ENCODE peak calls at places on chromosomes 1 and 21, in seven cellular contexts. R is OCI-LY7; C is aorta; D is kidney; B is PC-3; X is CD8-positive, alpha-beta memory T cell; H is endothelial cell of umbilical vein. F is an unnamed sample.

GRCh38 chr21:44455524-44456206 is 355 bp downstream of the LRRC3 start:
- DNase-seq in R (no peak), C (peak; percentile 79), D (peak; percentile 75), B (peak; percentile 49), X (peak; percentile 45), H (peak; percentile 27), F (peak; percentile 62)

GRCh38 chr1:153648000-153648643 is 10.4 kb upstream of the SNAPIN start:
- DNase-seq in R (no peak), C (no peak), D (peak; percentile 57), B (no peak), X (no peak), H (no peak), F (no peak)

GRCh38 chr1:2378441-2378851 is 12.9 kb downstream of the MORN1 start:
- DNase-seq in R (no peak), C (peak; percentile 52), D (peak; percentile 59), B (no peak), X (peak; percentile 42), H (no peak), F (no peak)

GRCh38 chr1:9873385-9873784 is 36.7 kb downstream of the CTNNBIP1 start:
- DNase-seq in R (no peak), C (no peak), D (no peak), B (no peak), X (no peak), H (no peak), F (no peak)

GRCh38 chr1:192448026-192448578 is 127.5 kb upstream of the RGS1 start:
- DNase-seq in R (no peak), C (no peak), D (no peak), B (no peak), X (no peak), H (no peak), F (no peak)

GRCh38 chr1:93576346-93576745 is 105.3 kb downstream of the BCAR3 start:
- DNase-seq in R (no peak), C (no peak), D (no peak), B (no peak), X (no peak), H (no peak), F (no peak)

GRCh38 chr1:168739908-168740307 is 10.9 kb upstream of the DPT start:
- DNase-seq in R (no peak), C (no peak), D (no peak), B (no peak), X (no peak), H (no peak), F (no peak)

GRCh38 chr1:57422271-57423134 is 1.4 kb downstream of the DAB1 start:
- DNase-seq in R (no peak), C (no peak), D (no peak), B (no peak), X (no peak), H (no peak), F (no peak)

GRCh38 chr1:37362990-37363389 is 111.4 kb upstream of the ZC3H12A start:
- DNase-seq in R (no peak), C (no peak), D (no peak), B (no peak), X (no peak), H (no peak), F (no peak)

GRCh38 chr1:113140588-113141446 is 67.8 kb downstream of the LRIG2 start:
- DNase-seq in R (peak; percentile 66), C (no peak), D (peak; percentile 70), B (peak; percentile 79), X (peak; percentile 54), H (peak; percentile 64), F (peak; percentile 58)

DNA sequence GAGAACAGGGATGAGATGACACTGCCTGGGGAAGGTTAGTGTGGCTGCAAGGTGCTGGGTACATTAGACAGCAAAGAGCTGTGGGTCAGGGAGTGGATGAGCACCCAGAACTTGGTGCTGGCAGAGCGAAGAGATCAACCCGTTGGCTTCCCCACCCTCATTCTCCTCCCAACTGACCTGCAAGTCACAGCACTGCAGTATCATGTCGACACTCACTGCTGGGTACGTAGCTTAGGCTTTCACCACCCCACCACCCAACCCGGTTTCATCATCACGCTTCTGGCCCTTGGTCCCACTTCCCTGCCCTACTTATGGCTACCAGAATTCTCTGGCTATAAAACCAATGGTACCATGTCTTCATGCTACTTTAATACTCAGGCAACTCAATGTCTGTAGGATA is 73.6 kb upstream of the LYST start:
- DNase-seq in R (no peak), C (no peak), D (no peak), B (no peak), X (no peak), H (no peak), F (no peak)
- H3K4me1 ChIP-seq in R (peaks cover 15% of the 10 kb centered on the region), C (no peaks in the 10 kb centered on the region), D (peaks cover 2% of the 10 kb centered on the region), B (peaks cover 24% of the 10 kb centered on the region), X (peaks cover 15% of the 10 kb centered on the region), H (peaks cover 6% of the 10 kb centered on the region), F (peaks cover 14% of the 10 kb centered on the region)

GRCh38 chr21:15793547-15794235 is 63.9 kb downstream of the USP25 start:
- DNase-seq in R (no peak), C (no peak), D (no peak), B (no peak), X (no peak), H (no peak), F (no peak)

GRCh38 chr21:15797577-15798363 is 68.0 kb downstream of the USP25 start:
- DNase-seq in R (no peak), C (no peak), D (no peak), B (no peak), X (no peak), H (no peak), F (no peak)

GRCh38 chr21:15793109-15793508 is 63.3 kb downstream of the USP25 start:
- DNase-seq in R (no peak), C (no peak), D (no peak), B (no peak), X (no peak), H (no peak), F (no peak)

GRCh38 chr21:15795533-15795932 is 65.8 kb downstream of the USP25 start:
- DNase-seq in R (no peak), C (no peak), D (no peak), B (no peak), X (no peak), H (no peak), F (no peak)

DNA sequence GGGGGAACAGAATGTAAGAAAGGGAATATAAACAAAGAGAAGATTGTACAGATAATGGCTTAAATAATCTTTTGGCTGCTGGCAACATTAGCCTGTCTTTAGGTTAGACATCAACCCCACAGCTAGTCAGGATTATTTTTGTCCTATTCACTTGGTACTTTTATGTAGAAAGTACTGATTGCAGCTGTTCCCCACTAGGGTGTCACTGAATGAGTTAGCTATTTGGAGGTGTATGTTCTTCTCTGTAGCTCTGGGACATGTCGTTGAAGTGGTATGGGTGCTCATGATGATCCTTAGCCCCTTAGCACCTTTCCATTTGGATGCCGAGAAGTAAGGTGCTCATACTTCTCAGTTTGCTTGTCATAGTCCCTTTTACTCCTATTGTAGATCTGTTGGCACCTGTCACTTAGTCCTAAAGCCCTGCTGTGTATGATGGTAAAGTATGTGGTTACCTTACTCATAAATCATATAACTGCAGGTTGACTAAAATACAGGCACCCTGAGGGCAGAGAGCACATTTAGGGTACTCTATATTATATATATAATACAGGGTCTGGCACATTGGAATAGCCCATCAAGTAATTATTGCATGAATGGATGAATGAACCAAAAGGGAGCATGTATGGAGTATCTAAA is 64.6 kb downstream of the USP25 start:
- DNase-seq in R (no peak), C (no peak), D (no peak), B (no peak), X (no peak), H (no peak), F (no peak)
- H3K4me1 ChIP-seq in R (no peaks in the 10 kb centered on the region), C (no peaks in the 10 kb centered on the region), D (no peaks in the 10 kb centered on the region), B (peaks cover 24% of the 10 kb centered on the region), X (peaks cover 9% of the 10 kb centered on the region), H (peaks cover 12% of the 10 kb centered on the region), F (peaks cover 16% of the 10 kb centered on the region)

DNA sequence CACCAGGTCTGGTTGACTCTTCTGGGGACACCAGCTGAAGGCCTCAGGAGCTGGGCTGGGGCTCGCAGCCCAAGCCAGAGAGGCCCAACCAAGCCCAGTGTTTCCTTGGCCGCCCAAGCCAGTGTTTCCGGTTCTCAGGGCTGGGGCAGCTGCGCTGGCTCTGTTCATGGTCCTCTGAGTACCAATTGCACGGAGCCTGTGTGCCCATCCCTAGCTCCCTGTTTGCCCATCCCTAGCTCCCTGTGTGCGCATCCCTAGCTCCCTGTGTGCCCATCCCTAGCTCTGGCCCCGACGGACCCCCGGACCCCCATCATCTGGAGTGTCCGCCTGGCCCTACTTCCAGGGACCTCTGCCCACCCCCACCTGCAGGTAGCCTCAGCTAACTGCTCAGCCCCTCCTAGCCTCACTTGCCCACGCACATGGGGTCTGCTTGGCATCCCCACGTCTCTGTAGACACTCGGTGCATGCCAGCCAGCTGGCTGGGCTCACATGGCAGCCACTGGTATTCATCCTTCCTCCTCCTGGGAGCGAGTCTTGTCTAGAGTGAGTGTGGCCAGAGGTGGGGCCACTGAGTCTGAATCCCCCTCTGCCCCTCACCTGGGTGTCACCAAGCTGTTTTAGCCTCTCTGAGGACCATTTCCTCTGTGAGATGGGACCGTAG is 64.0 kb downstream of the WNT9A start:
- DNase-seq in R (no peak), C (no peak), D (peak; percentile 49), B (no peak), X (peak; percentile 41), H (no peak), F (no peak)
- H3K4me1 ChIP-seq in R (no peaks in the 10 kb centered on the region), C (no peaks in the 10 kb centered on the region), D (peaks cover 2% of the 10 kb centered on the region), B (peaks cover 12% of the 10 kb centered on the region), X (peaks cover 36% of the 10 kb centered on the region), H (no peaks in the 10 kb centered on the region), F (peaks cover 8% of the 10 kb centered on the region)

GRCh38 chr1:235073968-235074334 is 54.7 kb downstream of the TOMM20 start:
- DNase-seq in R (no peak), C (no peak), D (peak; percentile 78), B (no peak), X (no peak), H (no peak), F (no peak)
- H3K4me1 ChIP-seq in R (peaks cover 57% of the 10 kb centered on the region), C (no peaks in the 10 kb centered on the region), D (peaks cover 59% of the 10 kb centered on the region), B (peaks cover 79% of the 10 kb centered on the region), X (peaks cover 16% of the 10 kb centered on the region), H (peaks cover 23% of the 10 kb centered on the region), F (peaks cover 27% of the 10 kb centered on the region)

GRCh38 chr1:118974641-118975040 is 13.5 kb downstream of the TBX15 start:
- DNase-seq in R (no peak), C (no peak), D (no peak), B (no peak), X (no peak), H (no peak), F (no peak)

GRCh38 chr1:118973032-118973431 is 15.1 kb downstream of the TBX15 start:
- DNase-seq in R (no peak), C (no peak), D (no peak), B (no peak), X (no peak), H (no peak), F (no peak)

GRCh38 chr1:118973536-118974160 is 14.5 kb downstream of the TBX15 start:
- DNase-seq in R (no peak), C (no peak), D (no peak), B (no peak), X (no peak), H (no peak), F (no peak)

GRCh38 chr1:118970451-118970850 is 17.7 kb downstream of the TBX15 start:
- DNase-seq in R (peak; percentile 56), C (no peak), D (no peak), B (no peak), X (no peak), H (no peak), F (no peak)
- H3K4me1 ChIP-seq in R (peaks cover 22% of the 10 kb centered on the region), C (no peaks in the 10 kb centered on the region), D (no peaks in the 10 kb centered on the region), B (no peaks in the 10 kb centered on the region), X (no peaks in the 10 kb centered on the region), H (no peaks in the 10 kb centered on the region), F (no peaks in the 10 kb centered on the region)

F was measured in adrenal gland.